ENCODE peak calls at places on chromosomes 2 and 18, in four cellular contexts. One of them, this sample, is unnamed.

GRCh38 chr18:34837769-34838194 is 127.7 kb downstream of the DTNA start:
- DNase-seq in foreskin melanocyte: peak
- DNase-seq in activated CD4-positive, CD25-positive, alpha-beta regulatory T cell: no peak
- DNase-seq in PC-9: no peak
- DNase-seq in this sample: no peak

GRCh38 chr2:228689049-228689448 is 507.6 kb upstream of the SPHKAP start:
- DNase-seq in foreskin melanocyte: no peak
- DNase-seq in activated CD4-positive, CD25-positive, alpha-beta regulatory T cell: no peak
- DNase-seq in PC-9: no peak
- DNase-seq in this sample: no peak

GRCh38 chr2:171367692-171368091 is 66.1 kb downstream of the METTL8 start:
- DNase-seq in foreskin melanocyte: no peak
- DNase-seq in activated CD4-positive, CD25-positive, alpha-beta regulatory T cell: no peak
- DNase-seq in PC-9: no peak
- DNase-seq in this sample: no peak

GRCh38 chr2:178747767-178748166 is 59.5 kb downstream of the TTN start:
- DNase-seq in foreskin melanocyte: no peak
- DNase-seq in activated CD4-positive, CD25-positive, alpha-beta regulatory T cell: no peak
- DNase-seq in PC-9: no peak
- DNase-seq in this sample: no peak

GRCh38 chr18:52685316-52685715 is 345.3 kb downstream of the DCC start:
- DNase-seq in foreskin melanocyte: no peak
- DNase-seq in activated CD4-positive, CD25-positive, alpha-beta regulatory T cell: no peak
- DNase-seq in PC-9: no peak
- DNase-seq in this sample: no peak

GRCh38 chr2:72694715-72695496 is 130.9 kb downstream of the EXOC6B start:
- DNase-seq in foreskin melanocyte: no peak
- DNase-seq in activated CD4-positive, CD25-positive, alpha-beta regulatory T cell: no peak
- DNase-seq in PC-9: no peak
- DNase-seq in this sample: no peak

GRCh38 chr2:120770176-120770575 is 34.5 kb downstream of the GLI2 start:
- DNase-seq in foreskin melanocyte: no peak
- DNase-seq in activated CD4-positive, CD25-positive, alpha-beta regulatory T cell: no peak
- DNase-seq in PC-9: no peak
- DNase-seq in this sample: no peak

GRCh38 chr2:43019536-43020183 is 206.7 kb downstream of the ZFP36L2 start:
- DNase-seq in foreskin melanocyte: no peak
- DNase-seq in activated CD4-positive, CD25-positive, alpha-beta regulatory T cell: no peak
- DNase-seq in PC-9: no peak
- DNase-seq in this sample: no peak

GRCh38 chr2:177882501-177882900 is 190.1 kb downstream of the PDE11A start:
- DNase-seq in foreskin melanocyte: no peak
- DNase-seq in activated CD4-positive, CD25-positive, alpha-beta regulatory T cell: no peak
- DNase-seq in PC-9: no peak
- DNase-seq in this sample: no peak

GRCh38 chr2:70525032-70525431 is 28.6 kb downstream of the TGFA start:
- DNase-seq in foreskin melanocyte: no peak
- DNase-seq in activated CD4-positive, CD25-positive, alpha-beta regulatory T cell: no peak
- DNase-seq in PC-9: peak
- DNase-seq in this sample: no peak

GRCh38 chr2:234548720-234549420 is 52.0 kb upstream of the ARL4C start:
- DNase-seq in foreskin melanocyte: no peak
- DNase-seq in activated CD4-positive, CD25-positive, alpha-beta regulatory T cell: no peak
- DNase-seq in PC-9: no peak
- DNase-seq in this sample: no peak

GRCh38 chr2:143574069-143574468 is 444.9 kb downstream of the ARHGAP15 start:
- DNase-seq in foreskin melanocyte: no peak
- DNase-seq in activated CD4-positive, CD25-positive, alpha-beta regulatory T cell: no peak
- DNase-seq in PC-9: no peak
- DNase-seq in this sample: no peak

GRCh38 chr18:59988098-59988706 is 88.4 kb downstream of the PMAIP1 start:
- DNase-seq in foreskin melanocyte: peak
- DNase-seq in activated CD4-positive, CD25-positive, alpha-beta regulatory T cell: peak
- DNase-seq in PC-9: peak
- DNase-seq in this sample: no peak

GRCh38 chr2:16416651-16417050 is 249.0 kb downstream of the CYRIA start:
- DNase-seq in foreskin melanocyte: no peak
- DNase-seq in activated CD4-positive, CD25-positive, alpha-beta regulatory T cell: no peak
- DNase-seq in PC-9: no peak
- DNase-seq in this sample: no peak

GRCh38 chr2:105804266-105804665 is 59.6 kb downstream of the NCK2 start:
- DNase-seq in foreskin melanocyte: peak
- DNase-seq in activated CD4-positive, CD25-positive, alpha-beta regulatory T cell: no peak
- DNase-seq in PC-9: no peak
- DNase-seq in this sample: no peak

GRCh38 chr2:54704688-54705605 is 18.5 kb upstream of the EML6 start:
- DNase-seq in foreskin melanocyte: peak
- DNase-seq in activated CD4-positive, CD25-positive, alpha-beta regulatory T cell: no peak
- DNase-seq in PC-9: peak
- DNase-seq in this sample: no peak

GRCh38 chr2:50556934-50557575 is 474.9 kb downstream of the NRXN1 start:
- DNase-seq in foreskin melanocyte: no peak
- DNase-seq in activated CD4-positive, CD25-positive, alpha-beta regulatory T cell: no peak
- DNase-seq in PC-9: no peak
- DNase-seq in this sample: no peak

GRCh38 chr18:11947214-11948119 is 33.8 kb upstream of the IMPA2 start:
- DNase-seq in foreskin melanocyte: peak
- DNase-seq in activated CD4-positive, CD25-positive, alpha-beta regulatory T cell: peak
- DNase-seq in PC-9: peak
- DNase-seq in this sample: peak

GRCh38 chr2:39542523-39542922 is 105.4 kb upstream of the MAP4K3 start:
- DNase-seq in foreskin melanocyte: no peak
- DNase-seq in activated CD4-positive, CD25-positive, alpha-beta regulatory T cell: no peak
- DNase-seq in PC-9: no peak
- DNase-seq in this sample: no peak

GRCh38 chr2:62895632-62896009 is 155.0 kb upstream of the OTX1 start:
- DNase-seq in foreskin melanocyte: peak
- DNase-seq in activated CD4-positive, CD25-positive, alpha-beta regulatory T cell: no peak
- DNase-seq in PC-9: no peak
- DNase-seq in this sample: no peak

GRCh38 chr2:74011246-74011645 is 26.5 kb downstream of the TET3 start:
- DNase-seq in foreskin melanocyte: no peak
- DNase-seq in activated CD4-positive, CD25-positive, alpha-beta regulatory T cell: no peak
- DNase-seq in PC-9: no peak
- DNase-seq in this sample: no peak

GRCh38 chr18:69400976-69401474 is 337 bp downstream of the DOK6 start:
- DNase-seq in foreskin melanocyte: no peak
- DNase-seq in activated CD4-positive, CD25-positive, alpha-beta regulatory T cell: no peak
- DNase-seq in PC-9: no peak
- DNase-seq in this sample: no peak

GRCh38 chr18:48333563-48333962 is 75.6 kb downstream of the ZBTB7C start:
- DNase-seq in foreskin melanocyte: no peak
- DNase-seq in activated CD4-positive, CD25-positive, alpha-beta regulatory T cell: no peak
- DNase-seq in PC-9: no peak
- DNase-seq in this sample: no peak

GRCh38 chr2:44126106-44126797 is 42.4 kb upstream of the PPM1B start:
- DNase-seq in foreskin melanocyte: no peak
- DNase-seq in activated CD4-positive, CD25-positive, alpha-beta regulatory T cell: no peak
- DNase-seq in PC-9: peak
- DNase-seq in this sample: peak

GRCh38 chr2:224668123-224668909 is 47.8 kb downstream of the CCDC195 start:
- DNase-seq in foreskin melanocyte: no peak
- DNase-seq in activated CD4-positive, CD25-positive, alpha-beta regulatory T cell: no peak
- DNase-seq in PC-9: no peak
- DNase-seq in this sample: no peak

GRCh38 chr2:210477496-210477895 is 937 bp upstream of the LANCL1 start:
- DNase-seq in foreskin melanocyte: peak
- DNase-seq in activated CD4-positive, CD25-positive, alpha-beta regulatory T cell: no peak
- DNase-seq in PC-9: no peak
- DNase-seq in this sample: no peak

GRCh38 chr18:38459086-38459485 is 893.5 kb upstream of the CELF4 start:
- DNase-seq in foreskin melanocyte: no peak
- DNase-seq in activated CD4-positive, CD25-positive, alpha-beta regulatory T cell: no peak
- DNase-seq in PC-9: no peak
- DNase-seq in this sample: no peak

GRCh38 chr2:20241973-20242726 is 17.2 kb upstream of the SDC1 start:
- DNase-seq in foreskin melanocyte: no peak
- DNase-seq in activated CD4-positive, CD25-positive, alpha-beta regulatory T cell: peak
- DNase-seq in PC-9: no peak
- DNase-seq in this sample: no peak

GRCh38 chr2:227238242-227239237 is 74.1 kb downstream of the COL4A3 start:
- DNase-seq in foreskin melanocyte: peak
- DNase-seq in activated CD4-positive, CD25-positive, alpha-beta regulatory T cell: peak
- DNase-seq in PC-9: peak
- DNase-seq in this sample: no peak

GRCh38 chr2:109711230-109712125 is 82.6 kb upstream of the RGPD5 start:
- DNase-seq in foreskin melanocyte: no peak
- DNase-seq in activated CD4-positive, CD25-positive, alpha-beta regulatory T cell: no peak
- DNase-seq in PC-9: no peak
- DNase-seq in this sample: no peak

GRCh38 chr2:38095079-38095478 is 19.1 kb upstream of the CYP1B1 start:
- DNase-seq in foreskin melanocyte: no peak
- DNase-seq in activated CD4-positive, CD25-positive, alpha-beta regulatory T cell: no peak
- DNase-seq in PC-9: no peak
- DNase-seq in this sample: no peak

GRCh38 chr2:96775160-96775559 is 14.5 kb downstream of the CNNM4 start:
- DNase-seq in foreskin melanocyte: no peak
- DNase-seq in activated CD4-positive, CD25-positive, alpha-beta regulatory T cell: no peak
- DNase-seq in PC-9: peak
- DNase-seq in this sample: no peak

GRCh38 chr2:237062585-237062984 is 23.1 kb upstream of the COPS8 start:
- DNase-seq in foreskin melanocyte: no peak
- DNase-seq in activated CD4-positive, CD25-positive, alpha-beta regulatory T cell: no peak
- DNase-seq in PC-9: no peak
- DNase-seq in this sample: no peak

GRCh38 chr2:20106746-20107145 is 55.3 kb upstream of the LAPTM4A start:
- DNase-seq in foreskin melanocyte: no peak
- DNase-seq in activated CD4-positive, CD25-positive, alpha-beta regulatory T cell: no peak
- DNase-seq in PC-9: peak
- DNase-seq in this sample: no peak

This sample was measured in keratinocyte.